ENCODE peak calls at places on chromosomes 2 and 18, in nine cellular contexts. One of them, this sample, is unnamed.

GRCh38 chr2:127456960-127457359 is 38.7 kb downstream of the PROC start:
- DNase-seq in WERI-Rb-1: no peak
- DNase-seq in NCI-H1436: no peak
- DNase-seq in effector memory CD4-positive, alpha-beta T cell: no peak
- DNase-seq in A549: no peak
- DNase-seq in CD8-positive, alpha-beta T cell: no peak
- DNase-seq in left cardiac atrium: no peak
- DNase-seq in DND-41: no peak
- DNase-seq in adrenal gland: no peak
- DNase-seq in this sample: no peak

GRCh38 chr2:5544205-5544786 is 147.9 kb upstream of the SOX11 start:
- DNase-seq in WERI-Rb-1: no peak
- DNase-seq in NCI-H1436: no peak
- DNase-seq in effector memory CD4-positive, alpha-beta T cell: no peak
- DNase-seq in A549: no peak
- DNase-seq in CD8-positive, alpha-beta T cell: no peak
- DNase-seq in left cardiac atrium: no peak
- DNase-seq in DND-41: no peak
- DNase-seq in adrenal gland: no peak
- DNase-seq in this sample: no peak

GRCh38 chr2:65300134-65300771 is 72.6 kb downstream of the ACTR2 start:
- DNase-seq in WERI-Rb-1: no peak
- DNase-seq in NCI-H1436: no peak
- DNase-seq in effector memory CD4-positive, alpha-beta T cell: no peak
- DNase-seq in A549: no peak
- DNase-seq in CD8-positive, alpha-beta T cell: no peak
- DNase-seq in left cardiac atrium: peak; percentile 81
- DNase-seq in DND-41: peak; percentile 52
- DNase-seq in adrenal gland: peak; percentile 86
- DNase-seq in this sample: no peak

GRCh38 chr2:17830053-17831034 is 14.1 kb downstream of the MSGN1 start:
- DNase-seq in WERI-Rb-1: peak; percentile 97
- DNase-seq in NCI-H1436: no peak
- DNase-seq in effector memory CD4-positive, alpha-beta T cell: no peak
- DNase-seq in A549: peak; percentile 76
- DNase-seq in CD8-positive, alpha-beta T cell: no peak
- DNase-seq in left cardiac atrium: peak; percentile 68
- DNase-seq in DND-41: no peak
- DNase-seq in adrenal gland: peak; percentile 62
- DNase-seq in this sample: no peak

GRCh38 chr2:226911932-226912331 is 76.1 kb downstream of the RHBDD1 start:
- DNase-seq in WERI-Rb-1: no peak
- DNase-seq in NCI-H1436: no peak
- DNase-seq in effector memory CD4-positive, alpha-beta T cell: no peak
- DNase-seq in A549: no peak
- DNase-seq in CD8-positive, alpha-beta T cell: no peak
- DNase-seq in left cardiac atrium: no peak
- DNase-seq in DND-41: no peak
- DNase-seq in adrenal gland: no peak
- DNase-seq in this sample: no peak

GRCh38 chr2:159960413-159960812 is 102.0 kb downstream of the PLA2R1 start:
- DNase-seq in WERI-Rb-1: no peak
- DNase-seq in NCI-H1436: no peak
- DNase-seq in effector memory CD4-positive, alpha-beta T cell: no peak
- DNase-seq in A549: peak; percentile 13
- DNase-seq in CD8-positive, alpha-beta T cell: no peak
- DNase-seq in left cardiac atrium: no peak
- DNase-seq in DND-41: no peak
- DNase-seq in adrenal gland: no peak
- DNase-seq in this sample: no peak

GRCh38 chr2:86038291-86039081 is 67.2 kb downstream of the POLR1A start:
- DNase-seq in WERI-Rb-1: no peak
- DNase-seq in NCI-H1436: no peak
- DNase-seq in effector memory CD4-positive, alpha-beta T cell: peak; percentile 75
- DNase-seq in A549: no peak
- DNase-seq in CD8-positive, alpha-beta T cell: peak; percentile 56
- DNase-seq in left cardiac atrium: peak; percentile 31
- DNase-seq in DND-41: peak; percentile 77
- DNase-seq in adrenal gland: no peak
- DNase-seq in this sample: peak; percentile 93

GRCh38 chr2:20231632-20232031 is 6.7 kb upstream of the SDC1 start:
- DNase-seq in WERI-Rb-1: peak; percentile 11
- DNase-seq in NCI-H1436: no peak
- DNase-seq in effector memory CD4-positive, alpha-beta T cell: no peak
- DNase-seq in A549: peak; percentile 65
- DNase-seq in CD8-positive, alpha-beta T cell: no peak
- DNase-seq in left cardiac atrium: no peak
- DNase-seq in DND-41: no peak
- DNase-seq in adrenal gland: no peak
- DNase-seq in this sample: no peak

GRCh38 chr2:57549642-57550102 is 496.9 kb upstream of the VRK2 start:
- DNase-seq in WERI-Rb-1: no peak
- DNase-seq in NCI-H1436: peak; percentile 5
- DNase-seq in effector memory CD4-positive, alpha-beta T cell: no peak
- DNase-seq in A549: peak; percentile 2
- DNase-seq in CD8-positive, alpha-beta T cell: no peak
- DNase-seq in left cardiac atrium: no peak
- DNase-seq in DND-41: no peak
- DNase-seq in adrenal gland: no peak
- DNase-seq in this sample: peak; percentile 23

GRCh38 chr2:124708661-124709060 is 683.6 kb downstream of the CNTNAP5 start:
- DNase-seq in WERI-Rb-1: no peak
- DNase-seq in NCI-H1436: no peak
- DNase-seq in effector memory CD4-positive, alpha-beta T cell: no peak
- DNase-seq in A549: no peak
- DNase-seq in CD8-positive, alpha-beta T cell: no peak
- DNase-seq in left cardiac atrium: no peak
- DNase-seq in DND-41: no peak
- DNase-seq in adrenal gland: no peak
- DNase-seq in this sample: no peak

GRCh38 chr2:169139993-169140767 is 70.8 kb downstream of the DHRS9 start:
- DNase-seq in WERI-Rb-1: no peak
- DNase-seq in NCI-H1436: no peak
- DNase-seq in effector memory CD4-positive, alpha-beta T cell: no peak
- DNase-seq in A549: no peak
- DNase-seq in CD8-positive, alpha-beta T cell: no peak
- DNase-seq in left cardiac atrium: no peak
- DNase-seq in DND-41: no peak
- DNase-seq in adrenal gland: no peak
- DNase-seq in this sample: no peak

GRCh38 chr2:188477564-188478086 is 186.0 kb downstream of the GULP1 start:
- DNase-seq in WERI-Rb-1: no peak
- DNase-seq in NCI-H1436: no peak
- DNase-seq in effector memory CD4-positive, alpha-beta T cell: no peak
- DNase-seq in A549: no peak
- DNase-seq in CD8-positive, alpha-beta T cell: no peak
- DNase-seq in left cardiac atrium: no peak
- DNase-seq in DND-41: no peak
- DNase-seq in adrenal gland: no peak
- DNase-seq in this sample: no peak

GRCh38 chr2:60499651-60500300 is 53.7 kb downstream of the BCL11A start:
- DNase-seq in WERI-Rb-1: peak; percentile 80
- DNase-seq in NCI-H1436: no peak
- DNase-seq in effector memory CD4-positive, alpha-beta T cell: no peak
- DNase-seq in A549: no peak
- DNase-seq in CD8-positive, alpha-beta T cell: no peak
- DNase-seq in left cardiac atrium: no peak
- DNase-seq in DND-41: no peak
- DNase-seq in adrenal gland: no peak
- DNase-seq in this sample: no peak

GRCh38 chr18:63446266-63446665 is 24.0 kb upstream of the VPS4B start:
- DNase-seq in WERI-Rb-1: no peak
- DNase-seq in NCI-H1436: no peak
- DNase-seq in effector memory CD4-positive, alpha-beta T cell: no peak
- DNase-seq in A549: no peak
- DNase-seq in CD8-positive, alpha-beta T cell: no peak
- DNase-seq in left cardiac atrium: no peak
- DNase-seq in DND-41: no peak
- DNase-seq in adrenal gland: no peak
- DNase-seq in this sample: no peak

GRCh38 chr2:153543639-153544071 is 65.1 kb upstream of the RPRM start:
- DNase-seq in WERI-Rb-1: no peak
- DNase-seq in NCI-H1436: peak; percentile 44
- DNase-seq in effector memory CD4-positive, alpha-beta T cell: no peak
- DNase-seq in A549: no peak
- DNase-seq in CD8-positive, alpha-beta T cell: no peak
- DNase-seq in left cardiac atrium: no peak
- DNase-seq in DND-41: no peak
- DNase-seq in adrenal gland: no peak
- DNase-seq in this sample: no peak

GRCh38 chr2:19312949-19313348 is 45.5 kb downstream of the OSR1 start:
- DNase-seq in WERI-Rb-1: peak; percentile 39
- DNase-seq in NCI-H1436: no peak
- DNase-seq in effector memory CD4-positive, alpha-beta T cell: no peak
- DNase-seq in A549: peak; percentile 10
- DNase-seq in CD8-positive, alpha-beta T cell: no peak
- DNase-seq in left cardiac atrium: no peak
- DNase-seq in DND-41: no peak
- DNase-seq in adrenal gland: peak; percentile 24
- DNase-seq in this sample: peak; percentile 3

GRCh38 chr2:46967990-46968647 is 52.5 kb upstream of the MCFD2 start:
- DNase-seq in WERI-Rb-1: no peak
- DNase-seq in NCI-H1436: no peak
- DNase-seq in effector memory CD4-positive, alpha-beta T cell: no peak
- DNase-seq in A549: peak; percentile 91
- DNase-seq in CD8-positive, alpha-beta T cell: no peak
- DNase-seq in left cardiac atrium: peak; percentile 88
- DNase-seq in DND-41: no peak
- DNase-seq in adrenal gland: peak; percentile 93
- DNase-seq in this sample: no peak

GRCh38 chr2:238658820-238659219 is 189.1 kb upstream of the TWIST2 start:
- DNase-seq in WERI-Rb-1: no peak
- DNase-seq in NCI-H1436: no peak
- DNase-seq in effector memory CD4-positive, alpha-beta T cell: no peak
- DNase-seq in A549: no peak
- DNase-seq in CD8-positive, alpha-beta T cell: no peak
- DNase-seq in left cardiac atrium: no peak
- DNase-seq in DND-41: no peak
- DNase-seq in adrenal gland: no peak
- DNase-seq in this sample: no peak

GRCh38 chr2:44186800-44187199 is 18.1 kb downstream of the PPM1B start:
- DNase-seq in WERI-Rb-1: no peak
- DNase-seq in NCI-H1436: no peak
- DNase-seq in effector memory CD4-positive, alpha-beta T cell: no peak
- DNase-seq in A549: no peak
- DNase-seq in CD8-positive, alpha-beta T cell: no peak
- DNase-seq in left cardiac atrium: no peak
- DNase-seq in DND-41: no peak
- DNase-seq in adrenal gland: no peak
- DNase-seq in this sample: no peak

GRCh38 chr2:881204-881918 is 69.3 kb upstream of the SNTG2 start:
- DNase-seq in WERI-Rb-1: no peak
- DNase-seq in NCI-H1436: no peak
- DNase-seq in effector memory CD4-positive, alpha-beta T cell: no peak
- DNase-seq in A549: no peak
- DNase-seq in CD8-positive, alpha-beta T cell: no peak
- DNase-seq in left cardiac atrium: no peak
- DNase-seq in DND-41: peak; percentile 2
- DNase-seq in adrenal gland: peak; percentile 73
- DNase-seq in this sample: no peak

GRCh38 chr2:64784168-64785061 is 130.7 kb upstream of the SERTAD2 start:
- DNase-seq in WERI-Rb-1: no peak
- DNase-seq in NCI-H1436: no peak
- DNase-seq in effector memory CD4-positive, alpha-beta T cell: no peak
- DNase-seq in A549: no peak
- DNase-seq in CD8-positive, alpha-beta T cell: no peak
- DNase-seq in left cardiac atrium: no peak
- DNase-seq in DND-41: no peak
- DNase-seq in adrenal gland: no peak
- DNase-seq in this sample: no peak

GRCh38 chr2:118097657-118098056 is 9.4 kb downstream of the INSIG2 start:
- DNase-seq in WERI-Rb-1: no peak
- DNase-seq in NCI-H1436: no peak
- DNase-seq in effector memory CD4-positive, alpha-beta T cell: no peak
- DNase-seq in A549: no peak
- DNase-seq in CD8-positive, alpha-beta T cell: no peak
- DNase-seq in left cardiac atrium: no peak
- DNase-seq in DND-41: no peak
- DNase-seq in adrenal gland: no peak
- DNase-seq in this sample: no peak

GRCh38 chr2:189412330-189412953 is 28.8 kb upstream of the WDR75 start:
- DNase-seq in WERI-Rb-1: no peak
- DNase-seq in NCI-H1436: peak; percentile 6
- DNase-seq in effector memory CD4-positive, alpha-beta T cell: peak; percentile 20
- DNase-seq in A549: peak; percentile 12
- DNase-seq in CD8-positive, alpha-beta T cell: peak; percentile 29
- DNase-seq in left cardiac atrium: no peak
- DNase-seq in DND-41: peak; percentile 43
- DNase-seq in adrenal gland: no peak
- DNase-seq in this sample: peak; percentile 35

GRCh38 chr2:85481818-85482777 is 56.9 kb upstream of the MAT2A start:
- DNase-seq in WERI-Rb-1: no peak
- DNase-seq in NCI-H1436: no peak
- DNase-seq in effector memory CD4-positive, alpha-beta T cell: no peak
- DNase-seq in A549: no peak
- DNase-seq in CD8-positive, alpha-beta T cell: no peak
- DNase-seq in left cardiac atrium: no peak
- DNase-seq in DND-41: no peak
- DNase-seq in adrenal gland: no peak
- DNase-seq in this sample: no peak

GRCh38 chr2:170029551-170029950 is 148.4 kb upstream of the MYO3B start:
- DNase-seq in WERI-Rb-1: no peak
- DNase-seq in NCI-H1436: no peak
- DNase-seq in effector memory CD4-positive, alpha-beta T cell: no peak
- DNase-seq in A549: no peak
- DNase-seq in CD8-positive, alpha-beta T cell: no peak
- DNase-seq in left cardiac atrium: no peak
- DNase-seq in DND-41: no peak
- DNase-seq in adrenal gland: no peak
- DNase-seq in this sample: no peak

GRCh38 chr2:656676-657075 is 20.5 kb downstream of the TMEM18 start:
- DNase-seq in WERI-Rb-1: no peak
- DNase-seq in NCI-H1436: no peak
- DNase-seq in effector memory CD4-positive, alpha-beta T cell: no peak
- DNase-seq in A549: no peak
- DNase-seq in CD8-positive, alpha-beta T cell: no peak
- DNase-seq in left cardiac atrium: no peak
- DNase-seq in DND-41: peak; percentile 81
- DNase-seq in adrenal gland: no peak
- DNase-seq in this sample: peak; percentile 91

GRCh38 chr2:27278010-27278409 is 2.8 kb downstream of the DNAJC5G start:
- DNase-seq in WERI-Rb-1: no peak
- DNase-seq in NCI-H1436: no peak
- DNase-seq in effector memory CD4-positive, alpha-beta T cell: no peak
- DNase-seq in A549: no peak
- DNase-seq in CD8-positive, alpha-beta T cell: no peak
- DNase-seq in left cardiac atrium: no peak
- DNase-seq in DND-41: no peak
- DNase-seq in adrenal gland: no peak
- DNase-seq in this sample: no peak

GRCh38 chr2:121075641-121076500 is 209.1 kb downstream of the TFCP2L1 start:
- DNase-seq in WERI-Rb-1: no peak
- DNase-seq in NCI-H1436: no peak
- DNase-seq in effector memory CD4-positive, alpha-beta T cell: no peak
- DNase-seq in A549: peak; percentile 28
- DNase-seq in CD8-positive, alpha-beta T cell: no peak
- DNase-seq in left cardiac atrium: no peak
- DNase-seq in DND-41: no peak
- DNase-seq in adrenal gland: no peak
- DNase-seq in this sample: no peak

This sample was measured in Jurkat, Clone E6-1.